ENCODE peak calls at places on chromosomes 16 and 17, in eight cellular contexts. P, Z, W, V, U, C, D and I are unnamed samples.

GRCh38 chr17:21019976-21020575 is 22.7 kb downstream of the USP22 start:
- DNase-seq in P (no peak), Z (no peak), W (peak), V (no peak), U (no peak), C (no peak), D (no peak), I (no peak)

GRCh38 chr16:89921699-89922476 is 1.3 kb upstream of the TUBB3 start:
- DNase-seq in P (peak), Z (no peak), W (no peak), V (peak), U (peak), C (peak), D (peak), I (peak)

GRCh38 chr16:54121084-54121483 is 165.5 kb downstream of the IRX3 start:
- DNase-seq in P (no peak), Z (no peak), W (no peak), V (no peak), U (no peak), C (no peak), D (no peak), I (no peak)

GRCh38 chr17:76556759-76557367 is 17.0 kb downstream of the PRCD start:
- DNase-seq in P (peak), Z (no peak), W (peak), V (no peak), U (no peak), C (peak), D (no peak), I (no peak)

GRCh38 chr16:70646260-70647241 is at the start of gene IL34:
- DNase-seq in P (no peak), Z (no peak), W (no peak), V (no peak), U (no peak), C (no peak), D (no peak), I (no peak)

GRCh38 chr17:5500247-5500803 is 14.0 kb downstream of the MIS12 start:
- DNase-seq in P (no peak), Z (no peak), W (no peak), V (no peak), U (no peak), C (no peak), D (no peak), I (no peak)

GRCh38 chr17:79776378-79777165 is 1.4 kb upstream of the CBX2 start:
- DNase-seq in P (no peak), Z (no peak), W (no peak), V (no peak), U (no peak), C (no peak), D (no peak), I (no peak)

GRCh38 chr17:53193044-53193443 is 629.7 kb upstream of the KIF2B start:
- DNase-seq in P (no peak), Z (no peak), W (no peak), V (peak), U (no peak), C (no peak), D (no peak), I (peak)

GRCh38 chr17:50697663-50698272 is 9.9 kb downstream of the ANKRD40 start:
- DNase-seq in P (no peak), Z (no peak), W (peak), V (no peak), U (no peak), C (no peak), D (no peak), I (no peak)

GRCh38 chr17:42325026-42325425 is 36.7 kb downstream of the STAT5A start:
- DNase-seq in P (peak), Z (no peak), W (no peak), V (peak), U (peak), C (peak), D (no peak), I (peak)

GRCh38 chr17:75664099-75664549 is 2.8 kb downstream of the RECQL5 start:
- DNase-seq in P (no peak), Z (no peak), W (no peak), V (no peak), U (no peak), C (no peak), D (no peak), I (no peak)

GRCh38 chr17:27340990-27341595 is 47.2 kb downstream of the WSB1 start:
- DNase-seq in P (no peak), Z (no peak), W (no peak), V (no peak), U (no peak), C (no peak), D (no peak), I (no peak)

GRCh38 chr17:81161536-81161935 is 3.8 kb upstream of the PVALEF start:
- DNase-seq in P (no peak), Z (no peak), W (no peak), V (no peak), U (no peak), C (no peak), D (no peak), I (no peak)

GRCh38 chr16:60605176-60605575 is 1431.1 kb downstream of the CDH8 start:
- DNase-seq in P (no peak), Z (no peak), W (no peak), V (no peak), U (no peak), C (no peak), D (no peak), I (no peak)

GRCh38 chr16:7344806-7345416 is 12.3 kb downstream of the RBFOX1 start:
- DNase-seq in P (no peak), Z (no peak), W (no peak), V (no peak), U (no peak), C (no peak), D (peak), I (no peak)

GRCh38 chr16:50279142-50279865 is 13.0 kb downstream of the ADCY7 start:
- DNase-seq in P (no peak), Z (no peak), W (peak), V (no peak), U (no peak), C (no peak), D (no peak), I (no peak)

GRCh38 chr17:81371910-81372760 is 23.1 kb upstream of the BAHCC1 start:
- DNase-seq in P (peak), Z (no peak), W (peak), V (no peak), U (no peak), C (peak), D (peak), I (no peak)

GRCh38 chr17:48567209-48567608 is 10.9 kb downstream of the HOXB4 start:
- DNase-seq in P (peak), Z (no peak), W (no peak), V (no peak), U (no peak), C (no peak), D (no peak), I (no peak)

GRCh38 chr17:45687594-45687993 is 96.5 kb upstream of the CRHR1 start:
- DNase-seq in P (no peak), Z (no peak), W (no peak), V (no peak), U (no peak), C (no peak), D (no peak), I (no peak)

GRCh38 chr17:56914641-56915263 is 903 bp upstream of the TRIM25 start:
- DNase-seq in P (no peak), Z (no peak), W (no peak), V (no peak), U (no peak), C (no peak), D (no peak), I (no peak)

GRCh38 chr16:68227183-68227793 is 8.6 kb downstream of the ESRP2 start:
- DNase-seq in P (no peak), Z (no peak), W (peak), V (no peak), U (no peak), C (no peak), D (no peak), I (no peak)
- H3K27ac ChIP-seq in P (no peak), Z (peak), W (no peak), V (no peak), U (no peak), C (no peak), D (peak), I (no peak)

GRCh38 chr16:86344586-86344871 is 165.8 kb upstream of the FOXF1 start:
- DNase-seq in P (no peak), Z (no peak), W (no peak), V (no peak), U (no peak), C (no peak), D (no peak), I (no peak)

GRCh38 chr16:86342161-86342560 is 168.2 kb upstream of the FOXF1 start:
- DNase-seq in P (no peak), Z (no peak), W (no peak), V (no peak), U (no peak), C (no peak), D (no peak), I (no peak)

GRCh38 chr16:86344881-86345280 is 165.4 kb upstream of the FOXF1 start:
- DNase-seq in P (no peak), Z (no peak), W (no peak), V (no peak), U (no peak), C (no peak), D (no peak), I (no peak)

GRCh38 chr16:86343733-86344585 is 166.4 kb upstream of the FOXF1 start:
- DNase-seq in P (no peak), Z (no peak), W (no peak), V (no peak), U (no peak), C (no peak), D (peak), I (no peak)

GRCh38 chr16:86343111-86343642 is 167.2 kb upstream of the FOXF1 start:
- DNase-seq in P (peak), Z (no peak), W (no peak), V (no peak), U (no peak), C (no peak), D (no peak), I (no peak)
- H3K27ac ChIP-seq in P (peak), Z (no peak), W (no peak), V (no peak), U (no peak), C (no peak), D (no peak), I (no peak)

DNA sequence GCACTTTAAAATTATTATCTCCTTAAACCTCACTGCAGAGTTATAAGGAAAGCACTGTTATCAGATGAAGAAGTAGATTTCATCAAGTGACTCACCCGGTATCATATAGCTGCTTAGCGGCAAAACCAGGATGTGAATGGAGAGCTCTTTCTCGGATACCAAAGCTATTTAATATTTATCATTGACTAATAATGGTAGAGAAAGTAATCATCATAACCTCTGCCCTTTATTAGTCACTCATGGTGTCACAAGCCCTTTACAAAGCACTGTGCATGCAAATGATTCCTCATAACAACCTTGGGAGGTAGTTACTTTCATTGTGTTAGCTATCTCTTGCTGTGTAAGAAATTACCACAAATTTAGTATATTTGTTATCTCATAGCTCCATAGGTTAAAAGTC is 592.9 kb downstream of the MAF start:
- DNase-seq in P (no peak), Z (no peak), W (peak), V (peak), U (no peak), C (no peak), D (no peak), I (peak)
- H3K27ac ChIP-seq in P (no peak), Z (no peak), W (no peak), V (no peak), U (peak), C (peak), D (no peak), I (peak)

DNA sequence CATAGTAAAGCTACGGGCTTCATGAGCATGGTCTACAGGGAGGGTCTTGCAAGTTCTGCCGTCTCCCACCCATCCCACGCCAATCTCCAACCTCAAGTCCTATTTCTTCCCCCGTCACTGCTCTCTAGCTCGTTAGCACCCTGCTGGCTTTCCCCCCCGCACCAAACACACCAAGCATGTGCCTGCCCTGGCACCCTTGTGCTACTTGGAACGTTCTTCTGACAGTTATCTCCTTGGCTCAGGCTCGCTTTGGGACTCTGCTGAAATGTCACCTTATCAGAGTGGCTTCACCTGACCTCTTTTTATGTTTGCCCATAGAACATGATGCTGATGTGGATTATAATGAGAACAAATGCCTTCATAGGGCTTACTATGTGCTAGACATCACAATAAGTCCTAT is 21.9 kb downstream of the GLYR1 start:
- DNase-seq in P (no peak), Z (no peak), W (no peak), V (no peak), U (no peak), C (no peak), D (no peak), I (no peak)
- H3K27ac ChIP-seq in P (no peak), Z (no peak), W (no peak), V (no peak), U (no peak), C (no peak), D (peak), I (no peak)

GRCh38 chr16:24686678-24687077 is 42.8 kb upstream of the TNRC6A start:
- DNase-seq in P (no peak), Z (no peak), W (no peak), V (no peak), U (no peak), C (no peak), D (no peak), I (no peak)
- H3K27ac ChIP-seq in P (peak), Z (no peak), W (no peak), V (peak), U (no peak), C (no peak), D (no peak), I (no peak)